ENCODE peak calls at places on chromosomes 11 and 22, in nine cellular contexts. One of them, this sample, is unnamed.

GRCh38 chr11:11810764-11811726 is 30.7 kb upstream of the USP47 start:
- DNase-seq in naive thymus-derived CD8-positive, alpha-beta T cell: no peak
- DNase-seq in ELR: no peak
- DNase-seq in 8988T: no peak
- DNase-seq in T47D: no peak
- DNase-seq in NCI-H226: no peak
- DNase-seq in endothelial cell: no peak
- DNase-seq in activated naive CD8-positive, alpha-beta T cell treated with anti-CD3 and anti-CD28 coated beads, Interleukin-2, amount 10 ng/mL, durations not matched to agents 7 days and 5 days: no peak
- DNase-seq in CD4-positive, alpha-beta memory T cell: no peak
- DNase-seq in this sample: no peak

GRCh38 chr11:22878039-22878438 is 17.8 kb upstream of the CCDC179 start:
- DNase-seq in naive thymus-derived CD8-positive, alpha-beta T cell: no peak
- DNase-seq in ELR: no peak
- DNase-seq in 8988T: no peak
- DNase-seq in T47D: no peak
- DNase-seq in NCI-H226: no peak
- DNase-seq in endothelial cell: no peak
- DNase-seq in activated naive CD8-positive, alpha-beta T cell treated with anti-CD3 and anti-CD28 coated beads, Interleukin-2, amount 10 ng/mL, durations not matched to agents 7 days and 5 days: no peak
- DNase-seq in CD4-positive, alpha-beta memory T cell: no peak
- DNase-seq in this sample: no peak

GRCh38 chr11:65417702-65418430 is 4.7 kb upstream of the NEAT1 start:
- DNase-seq in naive thymus-derived CD8-positive, alpha-beta T cell: peak
- DNase-seq in ELR: no peak
- DNase-seq in 8988T: no peak
- DNase-seq in T47D: no peak
- DNase-seq in NCI-H226: no peak
- DNase-seq in endothelial cell: no peak
- DNase-seq in activated naive CD8-positive, alpha-beta T cell treated with anti-CD3 and anti-CD28 coated beads, Interleukin-2, amount 10 ng/mL, durations not matched to agents 7 days and 5 days: peak
- DNase-seq in CD4-positive, alpha-beta memory T cell: peak
- DNase-seq in this sample: no peak

GRCh38 chr22:41915035-41915782 is at the start of gene SHISA8:
- DNase-seq in naive thymus-derived CD8-positive, alpha-beta T cell: peak
- DNase-seq in ELR: peak
- DNase-seq in 8988T: peak
- DNase-seq in T47D: peak
- DNase-seq in NCI-H226: no peak
- DNase-seq in endothelial cell: peak
- DNase-seq in activated naive CD8-positive, alpha-beta T cell treated with anti-CD3 and anti-CD28 coated beads, Interleukin-2, amount 10 ng/mL, durations not matched to agents 7 days and 5 days: peak
- DNase-seq in CD4-positive, alpha-beta memory T cell: peak
- DNase-seq in this sample: no peak

GRCh38 chr11:85569525-85569924 is 57.6 kb downstream of the DLG2 start:
- DNase-seq in naive thymus-derived CD8-positive, alpha-beta T cell: no peak
- DNase-seq in ELR: no peak
- DNase-seq in 8988T: no peak
- DNase-seq in T47D: no peak
- DNase-seq in NCI-H226: no peak
- DNase-seq in endothelial cell: no peak
- DNase-seq in activated naive CD8-positive, alpha-beta T cell treated with anti-CD3 and anti-CD28 coated beads, Interleukin-2, amount 10 ng/mL, durations not matched to agents 7 days and 5 days: no peak
- DNase-seq in CD4-positive, alpha-beta memory T cell: no peak
- DNase-seq in this sample: no peak

GRCh38 chr11:113994077-113994954 is 19.4 kb downstream of the HTR3A start:
- DNase-seq in naive thymus-derived CD8-positive, alpha-beta T cell: peak
- DNase-seq in ELR: peak
- DNase-seq in 8988T: peak
- DNase-seq in T47D: no peak
- DNase-seq in NCI-H226: no peak
- DNase-seq in endothelial cell: peak
- DNase-seq in activated naive CD8-positive, alpha-beta T cell treated with anti-CD3 and anti-CD28 coated beads, Interleukin-2, amount 10 ng/mL, durations not matched to agents 7 days and 5 days: peak
- DNase-seq in CD4-positive, alpha-beta memory T cell: peak
- DNase-seq in this sample: peak

GRCh38 chr22:46245515-46245914 is 4.6 kb downstream of the CDPF1 start:
- DNase-seq in naive thymus-derived CD8-positive, alpha-beta T cell: no peak
- DNase-seq in ELR: no peak
- DNase-seq in 8988T: no peak
- DNase-seq in T47D: no peak
- DNase-seq in NCI-H226: no peak
- DNase-seq in endothelial cell: no peak
- DNase-seq in activated naive CD8-positive, alpha-beta T cell treated with anti-CD3 and anti-CD28 coated beads, Interleukin-2, amount 10 ng/mL, durations not matched to agents 7 days and 5 days: no peak
- DNase-seq in CD4-positive, alpha-beta memory T cell: no peak
- DNase-seq in this sample: no peak

GRCh38 chr11:2441171-2441570 is 3.1 kb downstream of the TRPM5 start:
- DNase-seq in naive thymus-derived CD8-positive, alpha-beta T cell: no peak
- DNase-seq in ELR: no peak
- DNase-seq in 8988T: no peak
- DNase-seq in T47D: no peak
- DNase-seq in NCI-H226: no peak
- DNase-seq in endothelial cell: no peak
- DNase-seq in activated naive CD8-positive, alpha-beta T cell treated with anti-CD3 and anti-CD28 coated beads, Interleukin-2, amount 10 ng/mL, durations not matched to agents 7 days and 5 days: peak
- DNase-seq in CD4-positive, alpha-beta memory T cell: no peak
- DNase-seq in this sample: no peak

GRCh38 chr11:78753297-78753696 is 178.6 kb upstream of the NARS2 start:
- DNase-seq in naive thymus-derived CD8-positive, alpha-beta T cell: no peak
- DNase-seq in ELR: no peak
- DNase-seq in 8988T: no peak
- DNase-seq in T47D: no peak
- DNase-seq in NCI-H226: no peak
- DNase-seq in endothelial cell: no peak
- DNase-seq in activated naive CD8-positive, alpha-beta T cell treated with anti-CD3 and anti-CD28 coated beads, Interleukin-2, amount 10 ng/mL, durations not matched to agents 7 days and 5 days: no peak
- DNase-seq in CD4-positive, alpha-beta memory T cell: no peak
- DNase-seq in this sample: no peak

GRCh38 chr22:33493476-33494205 is 426.6 kb downstream of the LARGE1 start:
- DNase-seq in naive thymus-derived CD8-positive, alpha-beta T cell: no peak
- DNase-seq in ELR: no peak
- DNase-seq in 8988T: no peak
- DNase-seq in T47D: no peak
- DNase-seq in NCI-H226: no peak
- DNase-seq in endothelial cell: no peak
- DNase-seq in activated naive CD8-positive, alpha-beta T cell treated with anti-CD3 and anti-CD28 coated beads, Interleukin-2, amount 10 ng/mL, durations not matched to agents 7 days and 5 days: no peak
- DNase-seq in CD4-positive, alpha-beta memory T cell: no peak
- DNase-seq in this sample: no peak

GRCh38 chr11:8219257-8220021 is 44.2 kb downstream of the LMO1 start:
- DNase-seq in naive thymus-derived CD8-positive, alpha-beta T cell: no peak
- DNase-seq in ELR: peak
- DNase-seq in 8988T: peak
- DNase-seq in T47D: peak
- DNase-seq in NCI-H226: peak
- DNase-seq in endothelial cell: peak
- DNase-seq in activated naive CD8-positive, alpha-beta T cell treated with anti-CD3 and anti-CD28 coated beads, Interleukin-2, amount 10 ng/mL, durations not matched to agents 7 days and 5 days: no peak
- DNase-seq in CD4-positive, alpha-beta memory T cell: no peak
- DNase-seq in this sample: peak

GRCh38 chr22:49690454-49690853 is 137.2 kb downstream of the BRD1 start:
- DNase-seq in naive thymus-derived CD8-positive, alpha-beta T cell: no peak
- DNase-seq in ELR: no peak
- DNase-seq in 8988T: no peak
- DNase-seq in T47D: no peak
- DNase-seq in NCI-H226: no peak
- DNase-seq in endothelial cell: no peak
- DNase-seq in activated naive CD8-positive, alpha-beta T cell treated with anti-CD3 and anti-CD28 coated beads, Interleukin-2, amount 10 ng/mL, durations not matched to agents 7 days and 5 days: no peak
- DNase-seq in CD4-positive, alpha-beta memory T cell: no peak
- DNase-seq in this sample: no peak

GRCh38 chr11:58024601-58025091 is 965 bp downstream of the OR9Q1 start:
- DNase-seq in naive thymus-derived CD8-positive, alpha-beta T cell: no peak
- DNase-seq in ELR: peak
- DNase-seq in 8988T: no peak
- DNase-seq in T47D: no peak
- DNase-seq in NCI-H226: no peak
- DNase-seq in endothelial cell: no peak
- DNase-seq in activated naive CD8-positive, alpha-beta T cell treated with anti-CD3 and anti-CD28 coated beads, Interleukin-2, amount 10 ng/mL, durations not matched to agents 7 days and 5 days: no peak
- DNase-seq in CD4-positive, alpha-beta memory T cell: no peak
- DNase-seq in this sample: no peak

GRCh38 chr11:104531894-104532293 is 366.4 kb downstream of the CASP12 start:
- DNase-seq in naive thymus-derived CD8-positive, alpha-beta T cell: no peak
- DNase-seq in ELR: no peak
- DNase-seq in 8988T: no peak
- DNase-seq in T47D: no peak
- DNase-seq in NCI-H226: no peak
- DNase-seq in endothelial cell: no peak
- DNase-seq in activated naive CD8-positive, alpha-beta T cell treated with anti-CD3 and anti-CD28 coated beads, Interleukin-2, amount 10 ng/mL, durations not matched to agents 7 days and 5 days: no peak
- DNase-seq in CD4-positive, alpha-beta memory T cell: no peak
- DNase-seq in this sample: no peak

GRCh38 chr11:100550910-100551309 is 136.2 kb upstream of the ARHGAP42 start:
- DNase-seq in naive thymus-derived CD8-positive, alpha-beta T cell: no peak
- DNase-seq in ELR: no peak
- DNase-seq in 8988T: no peak
- DNase-seq in T47D: no peak
- DNase-seq in NCI-H226: no peak
- DNase-seq in endothelial cell: no peak
- DNase-seq in activated naive CD8-positive, alpha-beta T cell treated with anti-CD3 and anti-CD28 coated beads, Interleukin-2, amount 10 ng/mL, durations not matched to agents 7 days and 5 days: no peak
- DNase-seq in CD4-positive, alpha-beta memory T cell: no peak
- DNase-seq in this sample: no peak

GRCh38 chr11:110356769-110357671 is 60.6 kb upstream of the RDX start:
- DNase-seq in naive thymus-derived CD8-positive, alpha-beta T cell: no peak
- DNase-seq in ELR: peak
- DNase-seq in 8988T: peak
- DNase-seq in T47D: no peak
- DNase-seq in NCI-H226: no peak
- DNase-seq in endothelial cell: no peak
- DNase-seq in activated naive CD8-positive, alpha-beta T cell treated with anti-CD3 and anti-CD28 coated beads, Interleukin-2, amount 10 ng/mL, durations not matched to agents 7 days and 5 days: no peak
- DNase-seq in CD4-positive, alpha-beta memory T cell: no peak
- DNase-seq in this sample: no peak

GRCh38 chr11:99325807-99326206 is 305.1 kb downstream of the CNTN5 start:
- DNase-seq in naive thymus-derived CD8-positive, alpha-beta T cell: no peak
- DNase-seq in ELR: peak
- DNase-seq in 8988T: peak
- DNase-seq in T47D: no peak
- DNase-seq in NCI-H226: peak
- DNase-seq in endothelial cell: no peak
- DNase-seq in activated naive CD8-positive, alpha-beta T cell treated with anti-CD3 and anti-CD28 coated beads, Interleukin-2, amount 10 ng/mL, durations not matched to agents 7 days and 5 days: no peak
- DNase-seq in CD4-positive, alpha-beta memory T cell: no peak
- DNase-seq in this sample: no peak

GRCh38 chr11:76086713-76087635 is 119.3 kb downstream of the WNT11 start:
- DNase-seq in naive thymus-derived CD8-positive, alpha-beta T cell: no peak
- DNase-seq in ELR: peak
- DNase-seq in 8988T: no peak
- DNase-seq in T47D: no peak
- DNase-seq in NCI-H226: no peak
- DNase-seq in endothelial cell: no peak
- DNase-seq in activated naive CD8-positive, alpha-beta T cell treated with anti-CD3 and anti-CD28 coated beads, Interleukin-2, amount 10 ng/mL, durations not matched to agents 7 days and 5 days: no peak
- DNase-seq in CD4-positive, alpha-beta memory T cell: no peak
- DNase-seq in this sample: no peak

GRCh38 chr11:76825726-76826396 is 34.9 kb upstream of the ACER3 start:
- DNase-seq in naive thymus-derived CD8-positive, alpha-beta T cell: no peak
- DNase-seq in ELR: no peak
- DNase-seq in 8988T: no peak
- DNase-seq in T47D: peak
- DNase-seq in NCI-H226: no peak
- DNase-seq in endothelial cell: no peak
- DNase-seq in activated naive CD8-positive, alpha-beta T cell treated with anti-CD3 and anti-CD28 coated beads, Interleukin-2, amount 10 ng/mL, durations not matched to agents 7 days and 5 days: no peak
- DNase-seq in CD4-positive, alpha-beta memory T cell: no peak
- DNase-seq in this sample: no peak

GRCh38 chr11:2943711-2944118 is 14.5 kb upstream of the PHLDA2 start:
- DNase-seq in naive thymus-derived CD8-positive, alpha-beta T cell: peak
- DNase-seq in ELR: no peak
- DNase-seq in 8988T: no peak
- DNase-seq in T47D: no peak
- DNase-seq in NCI-H226: peak
- DNase-seq in endothelial cell: no peak
- DNase-seq in activated naive CD8-positive, alpha-beta T cell treated with anti-CD3 and anti-CD28 coated beads, Interleukin-2, amount 10 ng/mL, durations not matched to agents 7 days and 5 days: no peak
- DNase-seq in CD4-positive, alpha-beta memory T cell: no peak
- DNase-seq in this sample: no peak

GRCh38 chr11:103807806-103808205 is 228.6 kb upstream of the DDI1 start:
- DNase-seq in naive thymus-derived CD8-positive, alpha-beta T cell: no peak
- DNase-seq in ELR: peak
- DNase-seq in 8988T: no peak
- DNase-seq in T47D: no peak
- DNase-seq in NCI-H226: peak
- DNase-seq in endothelial cell: no peak
- DNase-seq in activated naive CD8-positive, alpha-beta T cell treated with anti-CD3 and anti-CD28 coated beads, Interleukin-2, amount 10 ng/mL, durations not matched to agents 7 days and 5 days: no peak
- DNase-seq in CD4-positive, alpha-beta memory T cell: no peak
- DNase-seq in this sample: no peak

GRCh38 chr11:109075976-109076375 is 346.0 kb upstream of the C11orf87 start:
- DNase-seq in naive thymus-derived CD8-positive, alpha-beta T cell: no peak
- DNase-seq in ELR: no peak
- DNase-seq in 8988T: no peak
- DNase-seq in T47D: no peak
- DNase-seq in NCI-H226: no peak
- DNase-seq in endothelial cell: no peak
- DNase-seq in activated naive CD8-positive, alpha-beta T cell treated with anti-CD3 and anti-CD28 coated beads, Interleukin-2, amount 10 ng/mL, durations not matched to agents 7 days and 5 days: no peak
- DNase-seq in CD4-positive, alpha-beta memory T cell: no peak
- DNase-seq in this sample: no peak

GRCh38 chr22:24086310-24086709 is 75.2 kb downstream of the CABIN1 start:
- DNase-seq in naive thymus-derived CD8-positive, alpha-beta T cell: no peak
- DNase-seq in ELR: no peak
- DNase-seq in 8988T: no peak
- DNase-seq in T47D: no peak
- DNase-seq in NCI-H226: no peak
- DNase-seq in endothelial cell: no peak
- DNase-seq in activated naive CD8-positive, alpha-beta T cell treated with anti-CD3 and anti-CD28 coated beads, Interleukin-2, amount 10 ng/mL, durations not matched to agents 7 days and 5 days: no peak
- DNase-seq in CD4-positive, alpha-beta memory T cell: no peak
- DNase-seq in this sample: no peak

GRCh38 chr11:70272009-70272408 is 1.5 kb downstream of the PPFIA1 start:
- DNase-seq in naive thymus-derived CD8-positive, alpha-beta T cell: no peak
- DNase-seq in ELR: no peak
- DNase-seq in 8988T: no peak
- DNase-seq in T47D: no peak
- DNase-seq in NCI-H226: no peak
- DNase-seq in endothelial cell: no peak
- DNase-seq in activated naive CD8-positive, alpha-beta T cell treated with anti-CD3 and anti-CD28 coated beads, Interleukin-2, amount 10 ng/mL, durations not matched to agents 7 days and 5 days: no peak
- DNase-seq in CD4-positive, alpha-beta memory T cell: no peak
- DNase-seq in this sample: no peak

GRCh38 chr11:68164437-68164836 is 43.2 kb upstream of the CHKA start:
- DNase-seq in naive thymus-derived CD8-positive, alpha-beta T cell: no peak
- DNase-seq in ELR: peak
- DNase-seq in 8988T: no peak
- DNase-seq in T47D: no peak
- DNase-seq in NCI-H226: peak
- DNase-seq in endothelial cell: no peak
- DNase-seq in activated naive CD8-positive, alpha-beta T cell treated with anti-CD3 and anti-CD28 coated beads, Interleukin-2, amount 10 ng/mL, durations not matched to agents 7 days and 5 days: no peak
- DNase-seq in CD4-positive, alpha-beta memory T cell: no peak
- DNase-seq in this sample: no peak

GRCh38 chr11:10800292-10800691 is 8.4 kb downstream of the EIF4G2 start:
- DNase-seq in naive thymus-derived CD8-positive, alpha-beta T cell: no peak
- DNase-seq in ELR: no peak
- DNase-seq in 8988T: no peak
- DNase-seq in T47D: no peak
- DNase-seq in NCI-H226: no peak
- DNase-seq in endothelial cell: no peak
- DNase-seq in activated naive CD8-positive, alpha-beta T cell treated with anti-CD3 and anti-CD28 coated beads, Interleukin-2, amount 10 ng/mL, durations not matched to agents 7 days and 5 days: no peak
- DNase-seq in CD4-positive, alpha-beta memory T cell: peak
- DNase-seq in this sample: no peak

GRCh38 chr11:27902981-27903624 is 202.8 kb upstream of the BDNF start:
- DNase-seq in naive thymus-derived CD8-positive, alpha-beta T cell: no peak
- DNase-seq in ELR: peak
- DNase-seq in 8988T: no peak
- DNase-seq in T47D: no peak
- DNase-seq in NCI-H226: peak
- DNase-seq in endothelial cell: no peak
- DNase-seq in activated naive CD8-positive, alpha-beta T cell treated with anti-CD3 and anti-CD28 coated beads, Interleukin-2, amount 10 ng/mL, durations not matched to agents 7 days and 5 days: no peak
- DNase-seq in CD4-positive, alpha-beta memory T cell: no peak
- DNase-seq in this sample: no peak

GRCh38 chr11:64629796-64630562 is 39.0 kb downstream of the SLC22A12 start:
- DNase-seq in naive thymus-derived CD8-positive, alpha-beta T cell: no peak
- DNase-seq in ELR: peak
- DNase-seq in 8988T: no peak
- DNase-seq in T47D: peak
- DNase-seq in NCI-H226: no peak
- DNase-seq in endothelial cell: peak
- DNase-seq in activated naive CD8-positive, alpha-beta T cell treated with anti-CD3 and anti-CD28 coated beads, Interleukin-2, amount 10 ng/mL, durations not matched to agents 7 days and 5 days: no peak
- DNase-seq in CD4-positive, alpha-beta memory T cell: no peak
- DNase-seq in this sample: no peak

GRCh38 chr22:27435839-27436581 is 365.5 kb downstream of the MN1 start:
- DNase-seq in naive thymus-derived CD8-positive, alpha-beta T cell: no peak
- DNase-seq in ELR: peak
- DNase-seq in 8988T: no peak
- DNase-seq in T47D: no peak
- DNase-seq in NCI-H226: no peak
- DNase-seq in endothelial cell: peak
- DNase-seq in activated naive CD8-positive, alpha-beta T cell treated with anti-CD3 and anti-CD28 coated beads, Interleukin-2, amount 10 ng/mL, durations not matched to agents 7 days and 5 days: no peak
- DNase-seq in CD4-positive, alpha-beta memory T cell: no peak
- DNase-seq in this sample: no peak

GRCh38 chr22:49961601-49962011 is 1.0 kb downstream of the PIM3 start:
- DNase-seq in naive thymus-derived CD8-positive, alpha-beta T cell: no peak
- DNase-seq in ELR: no peak
- DNase-seq in 8988T: no peak
- DNase-seq in T47D: no peak
- DNase-seq in NCI-H226: no peak
- DNase-seq in endothelial cell: peak
- DNase-seq in activated naive CD8-positive, alpha-beta T cell treated with anti-CD3 and anti-CD28 coated beads, Interleukin-2, amount 10 ng/mL, durations not matched to agents 7 days and 5 days: peak
- DNase-seq in CD4-positive, alpha-beta memory T cell: no peak
- DNase-seq in this sample: no peak

GRCh38 chr11:995752-996420 is 40.6 kb downstream of the MUC6 start:
- DNase-seq in naive thymus-derived CD8-positive, alpha-beta T cell: no peak
- DNase-seq in ELR: no peak
- DNase-seq in 8988T: no peak
- DNase-seq in T47D: peak
- DNase-seq in NCI-H226: peak
- DNase-seq in endothelial cell: no peak
- DNase-seq in activated naive CD8-positive, alpha-beta T cell treated with anti-CD3 and anti-CD28 coated beads, Interleukin-2, amount 10 ng/mL, durations not matched to agents 7 days and 5 days: no peak
- DNase-seq in CD4-positive, alpha-beta memory T cell: no peak
- DNase-seq in this sample: no peak

This sample was measured in HuH-7.5.